ENCODE peak calls at places on chromosome 11, in eight cellular contexts. L, V, K, I, X, S, Q and E are unnamed samples.

GRCh38 chr11:119783466-119784400 is 54.7 kb upstream of the NECTIN1 start:
- DNase-seq in L (peak), V (peak), K (no peak), I (no peak), X (no peak), S (no peak), Q (peak), E (no peak)

GRCh38 chr11:105466582-105467228 is 143.2 kb upstream of the GRIA4 start:
- DNase-seq in L (peak), V (no peak), K (no peak), I (peak), X (no peak), S (peak), Q (peak), E (no peak)

GRCh38 chr11:60899021-60899936 is 7.1 kb downstream of the PRPF19 start:
- DNase-seq in L (peak), V (peak), K (no peak), I (peak), X (no peak), S (peak), Q (peak), E (no peak)

GRCh38 chr11:64164392-64165312 is 1.3 kb downstream of the MACROD1 start:
- DNase-seq in L (no peak), V (no peak), K (no peak), I (no peak), X (no peak), S (no peak), Q (no peak), E (no peak)

GRCh38 chr11:130763087-130763980 is 152.9 kb downstream of the SNX19 start:
- DNase-seq in L (peak), V (no peak), K (no peak), I (no peak), X (no peak), S (no peak), Q (no peak), E (no peak)

GRCh38 chr11:107999759-108000455 is 8.8 kb upstream of the CUL5 start:
- DNase-seq in L (peak), V (peak), K (no peak), I (no peak), X (peak), S (peak), Q (peak), E (no peak)

GRCh38 chr11:92211576-92212167 is 12.9 kb upstream of the FAT3 start:
- DNase-seq in L (peak), V (no peak), K (no peak), I (peak), X (no peak), S (peak), Q (peak), E (no peak)

GRCh38 chr11:77104727-77105126 is 2.1 kb downstream of the OMP start:
- DNase-seq in L (no peak), V (no peak), K (no peak), I (no peak), X (no peak), S (no peak), Q (peak), E (no peak)

GRCh38 chr11:3222941-3223905 is 4.6 kb upstream of the MRGPRG start:
- DNase-seq in L (no peak), V (no peak), K (no peak), I (no peak), X (no peak), S (no peak), Q (no peak), E (no peak)

GRCh38 chr11:71499546-71499945 is 27.5 kb upstream of the KRTAP5-7 start:
- DNase-seq in L (no peak), V (no peak), K (no peak), I (no peak), X (no peak), S (no peak), Q (no peak), E (no peak)

GRCh38 chr11:92782806-92783205 is 186.6 kb upstream of the MTNR1B start:
- DNase-seq in L (no peak), V (no peak), K (no peak), I (no peak), X (no peak), S (no peak), Q (peak), E (no peak)

GRCh38 chr11:12696911-12697581 is 22.8 kb downstream of the TEAD1 start:
- DNase-seq in L (peak), V (no peak), K (no peak), I (no peak), X (no peak), S (no peak), Q (no peak), E (no peak)

GRCh38 chr11:119371778-119372182 is 9.7 kb downstream of the USP2 start:
- DNase-seq in L (peak), V (no peak), K (no peak), I (no peak), X (no peak), S (no peak), Q (no peak), E (no peak)

GRCh38 chr11:65787649-65788622 is 1.1 kb downstream of the OVOL1 start:
- DNase-seq in L (no peak), V (no peak), K (no peak), I (no peak), X (no peak), S (no peak), Q (no peak), E (no peak)

GRCh38 chr11:66636411-66636810 is 2.1 kb upstream of the RBM4 start:
- DNase-seq in L (peak), V (no peak), K (no peak), I (no peak), X (no peak), S (no peak), Q (no peak), E (no peak)

GRCh38 chr11:119594639-119595249 is 134.3 kb downstream of the NECTIN1 start:
- DNase-seq in L (peak), V (no peak), K (no peak), I (peak), X (no peak), S (peak), Q (peak), E (peak)

GRCh38 chr11:130103296-130103814 is 33.7 kb downstream of the APLP2 start:
- DNase-seq in L (peak), V (no peak), K (no peak), I (peak), X (no peak), S (peak), Q (peak), E (peak)

GRCh38 chr11:131999955-132000354 is 629.5 kb downstream of the NTM start:
- DNase-seq in L (no peak), V (no peak), K (no peak), I (no peak), X (no peak), S (no peak), Q (no peak), E (no peak)

GRCh38 chr11:134063991-134064747 is 4.7 kb upstream of the JAM3 start:
- DNase-seq in L (no peak), V (no peak), K (no peak), I (no peak), X (no peak), S (no peak), Q (no peak), E (no peak)

GRCh38 chr11:34655335-34656008 is 34.6 kb downstream of the EHF start:
- DNase-seq in L (peak), V (no peak), K (no peak), I (peak), X (no peak), S (peak), Q (peak), E (peak)

GRCh38 chr11:50246699-50247098 is 214.0 kb downstream of the OR4C45 start:
- DNase-seq in L (no peak), V (no peak), K (no peak), I (no peak), X (no peak), S (no peak), Q (no peak), E (no peak)

GRCh38 chr11:43579171-43579918 is 101.2 kb upstream of the HSD17B12 start:
- DNase-seq in L (peak), V (peak), K (no peak), I (no peak), X (no peak), S (peak), Q (peak), E (no peak)

GRCh38 chr11:9090488-9091043 is 833 bp downstream of the SCUBE2 start:
- DNase-seq in L (no peak), V (no peak), K (no peak), I (no peak), X (no peak), S (no peak), Q (no peak), E (no peak)

GRCh38 chr11:8071616-8072581 is 9.1 kb upstream of the TUB start:
- DNase-seq in L (no peak), V (no peak), K (no peak), I (no peak), X (no peak), S (no peak), Q (no peak), E (no peak)

GRCh38 chr11:125517116-125517804 is 21.2 kb upstream of the FEZ1 start:
- DNase-seq in L (no peak), V (peak), K (no peak), I (peak), X (no peak), S (peak), Q (peak), E (no peak)

GRCh38 chr11:26862801-26863200 is 131.1 kb upstream of the FIBIN start:
- DNase-seq in L (no peak), V (no peak), K (no peak), I (no peak), X (no peak), S (peak), Q (no peak), E (no peak)

GRCh38 chr11:22390283-22390655 is 52.1 kb downstream of the SLC17A6 start:
- DNase-seq in L (no peak), V (no peak), K (no peak), I (no peak), X (no peak), S (no peak), Q (no peak), E (no peak)

GRCh38 chr11:85698195-85698594 is 12.2 kb upstream of the CCDC89 start:
- DNase-seq in L (peak), V (no peak), K (no peak), I (no peak), X (no peak), S (no peak), Q (no peak), E (no peak)

GRCh38 chr11:128291043-128291442 is 296.3 kb downstream of the ETS1 start:
- DNase-seq in L (no peak), V (peak), K (no peak), I (no peak), X (no peak), S (no peak), Q (no peak), E (no peak)

GRCh38 chr11:128289048-128289447 is 298.3 kb downstream of the ETS1 start:
- DNase-seq in L (no peak), V (peak), K (no peak), I (no peak), X (no peak), S (no peak), Q (peak), E (no peak)

GRCh38 chr11:128285313-128285712 is 302.0 kb downstream of the ETS1 start:
- DNase-seq in L (no peak), V (no peak), K (no peak), I (no peak), X (no peak), S (no peak), Q (no peak), E (no peak)

GRCh38 chr11:128290106-128290840 is 297.1 kb downstream of the ETS1 start:
- DNase-seq in L (peak), V (peak), K (peak), I (peak), X (peak), S (peak), Q (peak), E (peak)

DNA sequence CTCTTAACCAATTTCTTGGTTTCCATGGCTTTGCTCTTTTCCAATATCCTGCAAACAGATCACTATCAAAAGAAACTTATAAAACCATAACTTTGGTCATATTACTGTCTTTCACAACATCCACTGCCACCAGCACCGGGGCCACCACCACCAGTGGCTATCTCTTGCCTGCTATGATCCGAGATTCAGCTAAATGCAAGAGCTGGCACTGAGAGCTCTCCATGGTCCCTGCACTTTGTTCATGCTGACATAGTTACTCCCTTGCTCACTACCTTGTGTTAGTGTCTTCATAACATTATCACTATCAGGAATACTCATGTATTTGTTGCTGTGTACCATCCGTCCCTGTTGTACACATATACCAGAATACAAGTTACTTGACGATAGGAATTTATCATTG is 299.0 kb downstream of the ETS1 start:
- DNase-seq in L (peak), V (no peak), K (no peak), I (no peak), X (no peak), S (no peak), Q (no peak), E (no peak)
- H3K4me3 ChIP-seq in L (no peak), V (no peak), K (no peak), I (no peak), X (no peak), S (no peak), Q (no peak), E (no peak)

GRCh38 chr11:75668508-75669297 is at the start of gene MAP6:
- DNase-seq in L (peak), V (peak), K (no peak), I (no peak), X (no peak), S (peak), Q (no peak), E (no peak)
- TF ChIP-seq CTCF in L (no peak), V (no peak), K (no peak), I (no peak), X (no peak), S (no peak), Q (no peak), E (no peak)

GRCh38 chr11:109422755-109423113 is 744 bp downstream of the C11orf87 start:
- DNase-seq in L (peak), V (no peak), K (no peak), I (no peak), X (no peak), S (peak), Q (peak), E (no peak)
- H3K4me3 ChIP-seq in L (peak), V (no peak), K (no peak), I (peak), X (no peak), S (peak), Q (peak), E (peak)

GRCh38 chr11:19347911-19348310 is 107.2 kb upstream of the E2F8 start:
- DNase-seq in L (no peak), V (no peak), K (no peak), I (no peak), X (no peak), S (no peak), Q (no peak), E (no peak)

GRCh38 chr11:19344661-19345518 is 104.1 kb upstream of the E2F8 start:
- DNase-seq in L (peak), V (peak), K (no peak), I (no peak), X (no peak), S (peak), Q (no peak), E (no peak)

GRCh38 chr11:19345848-19346681 is 105.3 kb upstream of the E2F8 start:
- DNase-seq in L (no peak), V (no peak), K (no peak), I (no peak), X (no peak), S (peak), Q (no peak), E (no peak)

GRCh38 chr11:19342036-19342435 is 101.3 kb upstream of the E2F8 start:
- DNase-seq in L (no peak), V (no peak), K (no peak), I (no peak), X (no peak), S (no peak), Q (no peak), E (no peak)

DNA sequence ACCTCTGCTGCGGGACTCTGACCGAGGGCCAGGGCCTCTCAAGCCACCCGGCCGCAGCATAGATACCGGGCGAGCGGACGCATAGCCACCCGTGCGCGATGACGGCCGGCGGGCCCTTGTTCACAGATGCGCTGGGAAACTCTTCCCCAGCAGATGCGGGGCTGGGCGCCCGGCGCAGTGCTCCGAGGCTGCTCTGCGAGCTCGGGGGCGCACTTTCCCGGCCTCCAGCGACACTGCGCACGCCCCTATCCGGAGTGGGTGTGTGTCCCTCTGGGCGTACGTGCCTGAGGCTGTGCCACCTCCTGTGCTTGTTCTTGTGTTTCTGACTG is 104.7 kb upstream of the E2F8 start:
- DNase-seq in L (no peak), V (no peak), K (no peak), I (no peak), X (no peak), S (no peak), Q (no peak), E (no peak)
- TF ChIP-seq CTCF in L (no peak), V (no peak), K (no peak), I (no peak), X (no peak), S (no peak), Q (no peak), E (no peak)

DNA sequence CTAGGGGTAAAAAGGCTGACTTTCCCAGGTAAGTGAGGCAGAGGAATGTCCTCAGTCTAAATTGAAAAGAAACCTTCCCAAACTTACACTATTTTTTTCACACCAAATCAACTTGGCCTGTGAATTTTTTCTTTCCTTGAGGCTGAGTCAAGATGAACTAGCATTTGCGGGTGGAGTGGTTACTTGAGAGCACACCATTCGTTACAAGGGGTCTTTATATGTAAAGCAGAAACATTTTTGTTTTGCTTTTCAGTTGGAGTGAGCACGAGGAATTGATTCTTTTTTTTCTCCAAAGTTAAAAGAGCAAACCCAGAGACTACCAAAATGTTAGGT is 36.4 kb downstream of the MAML2 start:
- DNase-seq in L (no peak), V (no peak), K (no peak), I (no peak), X (no peak), S (no peak), Q (no peak), E (no peak)
- H3K4me3 ChIP-seq in L (peak), V (no peak), K (no peak), I (peak), X (no peak), S (peak), Q (peak), E (no peak)

DNA sequence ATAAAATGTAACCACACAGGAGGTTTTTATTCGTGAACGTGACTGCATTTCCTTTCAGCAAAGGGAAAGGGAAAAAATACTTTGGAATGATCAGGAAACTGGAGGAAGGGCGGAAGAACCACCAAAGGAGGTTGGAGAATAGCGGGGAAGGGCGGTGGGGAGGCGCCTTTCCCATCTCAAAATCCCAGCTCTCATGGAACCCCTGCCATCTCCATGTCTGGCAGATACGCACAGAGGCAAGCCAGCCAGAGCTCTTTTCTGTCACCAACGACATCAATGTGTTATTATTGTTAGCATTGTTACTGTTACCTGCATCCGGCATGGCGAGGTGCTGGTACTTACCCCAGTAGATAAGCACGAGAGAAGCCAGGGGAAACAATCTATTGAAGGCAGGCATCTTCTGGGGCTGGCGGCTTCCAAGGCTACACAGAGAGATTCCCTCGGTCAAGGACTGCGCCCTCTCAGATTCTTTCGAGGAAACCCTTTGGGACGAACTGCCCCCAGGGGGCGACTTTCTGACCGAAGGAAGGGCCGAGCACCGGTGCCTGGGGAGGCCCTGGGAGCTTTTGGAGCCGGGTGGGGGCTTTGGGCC is 923 bp downstream of the SCN3B start:
- DNase-seq in L (peak), V (no peak), K (no peak), I (no peak), X (no peak), S (no peak), Q (no peak), E (no peak)
- TF ChIP-seq CTCF in L (no peak), V (no peak), K (no peak), I (no peak), X (no peak), S (no peak), Q (no peak), E (peak)